ENCODE peak calls at places on chromosomes 13 and 19, in five cellular contexts. W is SW 1271; Y is mesenchymal stem cell; G is SHP77; M is activated naive CD4-positive, alpha-beta T cell treated with anti-CD3 and anti-CD28 coated beads for 36 hours. V is an unnamed sample.

GRCh38 chr13:102779426-102780159 is 6.0 kb upstream of the TEX30 start:
- DNase-seq in W (no peak), Y (no peak), G (no peak), M (peak), V (no peak)

GRCh38 chr13:109651854-109652253 is 134.5 kb downstream of the IRS2 start:
- DNase-seq in W (no peak), Y (no peak), G (no peak), M (no peak), V (no peak)

GRCh38 chr13:101647760-101648159 is 195.3 kb downstream of the ITGBL1 start:
- DNase-seq in W (no peak), Y (no peak), G (no peak), M (no peak), V (no peak)

GRCh38 chr19:4081441-4082129 is 14.9 kb upstream of the ZBTB7A start:
- DNase-seq in W (no peak), Y (no peak), G (no peak), M (no peak), V (no peak)

GRCh38 chr19:54390942-54391577 is 24.2 kb upstream of the TTYH1 start:
- DNase-seq in W (no peak), Y (peak), G (peak), M (peak), V (peak)

GRCh38 chr19:13876834-13877233 is at the start of gene NANOS3:
- DNase-seq in W (no peak), Y (no peak), G (no peak), M (no peak), V (no peak)

GRCh38 chr13:50125306-50125555 is 110.0 kb downstream of the KCNRG start:
- DNase-seq in W (no peak), Y (no peak), G (no peak), M (no peak), V (no peak)

GRCh38 chr13:32863596-32863995 is 152.6 kb upstream of the KL start:
- DNase-seq in W (no peak), Y (no peak), G (no peak), M (no peak), V (no peak)

GRCh38 chr13:48142437-48142836 is 47.5 kb upstream of the MED4 start:
- DNase-seq in W (no peak), Y (no peak), G (no peak), M (no peak), V (no peak)

GRCh38 chr13:95403349-95404140 is 102.3 kb upstream of the ABCC4 start:
- DNase-seq in W (no peak), Y (peak), G (peak), M (peak), V (no peak)

GRCh38 chr13:53242015-53242414 is 213.4 kb downstream of the OLFM4 start:
- DNase-seq in W (no peak), Y (no peak), G (peak), M (no peak), V (no peak)

GRCh38 chr13:33863390-33863789 is 45.4 kb downstream of the RFC3 start:
- DNase-seq in W (no peak), Y (no peak), G (no peak), M (no peak), V (no peak)

GRCh38 chr13:46909037-46909436 is 12.2 kb upstream of the HTR2A start:
- DNase-seq in W (no peak), Y (no peak), G (no peak), M (no peak), V (no peak)

GRCh38 chr13:35768126-35768525 is 291.6 kb upstream of the MAB21L1 start:
- DNase-seq in W (no peak), Y (no peak), G (no peak), M (no peak), V (no peak)

GRCh38 chr13:23963947-23964346 is 66.6 kb upstream of the C1QTNF9B start:
- DNase-seq in W (no peak), Y (peak), G (no peak), M (no peak), V (no peak)

GRCh38 chr13:21399741-21400140 is 59.4 kb downstream of the ZDHHC20 start:
- DNase-seq in W (no peak), Y (peak), G (no peak), M (peak), V (peak)

GRCh38 chr13:74197686-74198085 is 63.5 kb upstream of the KLF12 start:
- DNase-seq in W (no peak), Y (no peak), G (no peak), M (no peak), V (no peak)

GRCh38 chr13:30872195-30872594 is 33.9 kb upstream of the MEDAG start:
- DNase-seq in W (no peak), Y (no peak), G (no peak), M (no peak), V (no peak)

GRCh38 chr19:18173572-18174294 is at the start of gene IFI30:
- DNase-seq in W (no peak), Y (peak), G (peak), M (peak), V (no peak)

GRCh38 chr13:97855570-97855970 is 97.9 kb upstream of the IPO5 start:
- DNase-seq in W (peak), Y (peak), G (peak), M (peak), V (peak)

GRCh38 chr13:89227356-89227755 is 1556.2 kb downstream of the SLITRK5 start:
- DNase-seq in W (no peak), Y (no peak), G (no peak), M (no peak), V (no peak)

GRCh38 chr19:39448271-39448670 is 2.9 kb downstream of the SUPT5H start:
- DNase-seq in W (no peak), Y (peak), G (no peak), M (peak), V (peak)

GRCh38 chr19:4295972-4296771 is 6.0 kb downstream of the TMIGD2 start:
- DNase-seq in W (no peak), Y (no peak), G (peak), M (no peak), V (peak)

GRCh38 chr13:26037302-26037701 is 14.5 kb downstream of the SHISA2 start:
- DNase-seq in W (no peak), Y (no peak), G (peak), M (peak), V (no peak)

GRCh38 chr19:4821265-4821664 is 10.2 kb downstream of the TICAM1 start:
- DNase-seq in W (no peak), Y (no peak), G (no peak), M (no peak), V (no peak)

GRCh38 chr13:33312150-33312908 is 26.8 kb upstream of the STARD13 start:
- DNase-seq in W (peak), Y (peak), G (no peak), M (no peak), V (peak)

GRCh38 chr13:20127563-20128458 is 33.0 kb downstream of the GJA3 start:
- DNase-seq in W (no peak), Y (peak), G (no peak), M (peak), V (peak)

GRCh38 chr13:112875627-112876026 is 93.4 kb upstream of the MCF2L start:
- DNase-seq in W (no peak), Y (no peak), G (no peak), M (no peak), V (no peak)

GRCh38 chr19:18291590-18292459 is 10.4 kb upstream of the JUND start:
- DNase-seq in W (peak), Y (peak), G (peak), M (peak), V (peak)

GRCh38 chr19:50639121-50640112 is at the start of gene SYT3:
- DNase-seq in W (no peak), Y (no peak), G (no peak), M (peak), V (peak)

GRCh38 chr19:36973021-36973843 is 57.1 kb downstream of the ZNF568 start:
- DNase-seq in W (no peak), Y (peak), G (no peak), M (peak), V (peak)

GRCh38 chr13:41231786-41232185 is 31.6 kb downstream of the MTRF1 start:
- DNase-seq in W (no peak), Y (peak), G (peak), M (no peak), V (peak)

GRCh38 chr19:31377736-31378135 is 28.5 kb upstream of the TSHZ3 start:
- DNase-seq in W (no peak), Y (no peak), G (no peak), M (no peak), V (peak)

GRCh38 chr13:22027561-22027960 is 356.7 kb downstream of the FGF9 start:
- DNase-seq in W (no peak), Y (peak), G (no peak), M (no peak), V (no peak)

GRCh38 chr13:78881746-78882145 is 222.8 kb upstream of the OBI1 start:
- DNase-seq in W (no peak), Y (no peak), G (peak), M (no peak), V (no peak)

GRCh38 chr19:4597975-4598671 is 38.6 kb upstream of the SEMA6B start:
- DNase-seq in W (no peak), Y (peak), G (no peak), M (peak), V (peak)